ENCODE peak calls at places on chromosomes 1 and 21, in six cellular contexts. C is heart left ventricle; A is activated CD8-positive, alpha-beta memory T cell treated with anti-CD3 and anti-CD28 coated beads for 24 hours; J is A673; Q is C1 segment of cervical spinal cord; R is NCI-H524. S is an unnamed sample.

GRCh38 chr1:29379438-29380073 is 143.2 kb downstream of the PTPRU start:
- DNase-seq in Q (no peak), C (no peak), A (no peak), R (peak), J (peak), S (peak)

GRCh38 chr1:231075020-231075419 is 35.0 kb upstream of the FAM89A start:
- DNase-seq in A (peak), R (no peak), C (no peak), J (no peak), Q (no peak), S (no peak)

GRCh38 chr1:36223373-36223995 is 759 bp upstream of the THRAP3 start:
- DNase-seq in R (no peak), C (no peak), A (no peak), Q (no peak), J (peak), S (peak)

GRCh38 chr21:40471103-40471502 is 375.9 kb downstream of the DSCAM start:
- DNase-seq in R (no peak), J (no peak), A (no peak), C (no peak), Q (no peak), S (no peak)

GRCh38 chr1:22808846-22809501 is 98.3 kb downstream of the EPHB2 start:
- DNase-seq in C (peak), A (no peak), R (peak), J (no peak), Q (peak), S (no peak)

GRCh38 chr1:24914226-24915069 is 15.6 kb downstream of the RUNX3 start:
- DNase-seq in A (no peak), J (no peak), Q (peak), R (no peak), C (no peak), S (no peak)

GRCh38 chr1:71770121-71770520 is 512.2 kb downstream of the NEGR1 start:
- DNase-seq in J (no peak), C (no peak), R (no peak), Q (no peak), A (no peak), S (no peak)

GRCh38 chr1:162703708-162704107 is 71.4 kb downstream of the DDR2 start:
- DNase-seq in J (peak), Q (no peak), A (no peak), C (no peak), R (no peak), S (no peak)

GRCh38 chr1:56064705-56065104 is 514.7 kb downstream of the PLPP3 start:
- DNase-seq in C (no peak), A (no peak), Q (no peak), R (no peak), J (peak), S (no peak)

GRCh38 chr21:45079351-45079750 is 5.0 kb downstream of the ADARB1 start:
- DNase-seq in A (no peak), R (no peak), J (no peak), C (no peak), Q (no peak), S (no peak)

GRCh38 chr1:244864253-244865027 is at the start of gene HNRNPU:
- DNase-seq in A (peak), R (peak), C (peak), J (peak), Q (peak), S (peak)